ENCODE peak calls at places on chromosome 2, in seven cellular contexts. One of them, this sample, is unnamed. For H3K27me3, the result is how much of the 10 kb centered on the place peaks cover.

GRCh38 chr2:24720310-24720709 is 72.9 kb downstream of the PTRHD1 start:
- DNase-seq in cardiac muscle cell: no peak
- DNase-seq in upper lobe of right lung: no peak
- DNase-seq in aorta: no peak
- DNase-seq in small intestine: no peak
- DNase-seq in DND-41: no peak
- DNase-seq in K562: no peak
- DNase-seq in this sample: no peak

GRCh38 chr2:171316220-171316619 is 117.6 kb downstream of the METTL8 start:
- DNase-seq in cardiac muscle cell: no peak
- DNase-seq in aorta: no peak
- DNase-seq in upper lobe of right lung: no peak
- DNase-seq in DND-41: no peak
- DNase-seq in small intestine: no peak
- DNase-seq in K562: no peak
- DNase-seq in this sample: no peak

GRCh38 chr2:38959938-38960608 is 70.4 kb downstream of the ARHGEF33 start:
- DNase-seq in cardiac muscle cell: peak
- DNase-seq in DND-41: no peak
- DNase-seq in upper lobe of right lung: peak
- DNase-seq in small intestine: peak
- DNase-seq in aorta: peak
- DNase-seq in K562: no peak
- DNase-seq in this sample: peak

GRCh38 chr2:173028141-173028540 is 47.5 kb upstream of the MAP3K20 start:
- DNase-seq in small intestine: no peak
- DNase-seq in aorta: no peak
- DNase-seq in DND-41: no peak
- DNase-seq in cardiac muscle cell: peak
- DNase-seq in upper lobe of right lung: no peak
- DNase-seq in K562: no peak
- DNase-seq in this sample: no peak

GRCh38 chr2:96163768-96164429 is 18.7 kb upstream of the DUSP2 start:
- DNase-seq in upper lobe of right lung: no peak
- DNase-seq in K562: no peak
- DNase-seq in cardiac muscle cell: no peak
- DNase-seq in small intestine: peak
- DNase-seq in DND-41: peak
- DNase-seq in aorta: no peak
- DNase-seq in this sample: no peak

GRCh38 chr2:97849881-97850540 is 136.6 kb downstream of the ZAP70 start:
- DNase-seq in aorta: no peak
- DNase-seq in small intestine: no peak
- DNase-seq in DND-41: no peak
- DNase-seq in K562: peak
- DNase-seq in upper lobe of right lung: no peak
- DNase-seq in cardiac muscle cell: no peak
- DNase-seq in this sample: no peak

GRCh38 chr2:173652311-173652710 is 297.6 kb downstream of the CDCA7 start:
- DNase-seq in cardiac muscle cell: no peak
- DNase-seq in upper lobe of right lung: no peak
- DNase-seq in K562: no peak
- DNase-seq in DND-41: no peak
- DNase-seq in aorta: no peak
- DNase-seq in small intestine: no peak
- DNase-seq in this sample: no peak

GRCh38 chr2:107607054-107607453 is 219.6 kb upstream of the RGPD4 start:
- DNase-seq in cardiac muscle cell: no peak
- DNase-seq in K562: no peak
- DNase-seq in upper lobe of right lung: no peak
- DNase-seq in aorta: no peak
- DNase-seq in DND-41: no peak
- DNase-seq in small intestine: no peak
- DNase-seq in this sample: no peak

GRCh38 chr2:182055993-182056392 is 70.3 kb downstream of the PPP1R1C start:
- DNase-seq in DND-41: no peak
- DNase-seq in aorta: no peak
- DNase-seq in upper lobe of right lung: no peak
- DNase-seq in K562: no peak
- DNase-seq in cardiac muscle cell: peak
- DNase-seq in small intestine: no peak
- DNase-seq in this sample: no peak

GRCh38 chr2:181546086-181546485 is 88.9 kb downstream of the ITGA4 start:
- DNase-seq in DND-41: no peak
- DNase-seq in K562: no peak
- DNase-seq in aorta: no peak
- DNase-seq in cardiac muscle cell: no peak
- DNase-seq in small intestine: no peak
- DNase-seq in upper lobe of right lung: no peak
- DNase-seq in this sample: no peak

GRCh38 chr2:223744580-223744979 is 92.8 kb downstream of the AP1S3 start:
- DNase-seq in cardiac muscle cell: peak
- DNase-seq in K562: peak
- DNase-seq in small intestine: no peak
- DNase-seq in DND-41: no peak
- DNase-seq in upper lobe of right lung: no peak
- DNase-seq in aorta: no peak
- DNase-seq in this sample: no peak

GRCh38 chr2:160205511-160205910 is 5.4 kb upstream of the ITGB6 start:
- DNase-seq in K562: no peak
- DNase-seq in small intestine: peak
- DNase-seq in DND-41: peak
- DNase-seq in aorta: peak
- DNase-seq in upper lobe of right lung: peak
- DNase-seq in cardiac muscle cell: no peak
- DNase-seq in this sample: peak

GRCh38 chr2:39954346-39954745 is 175.3 kb upstream of the THUMPD2 start:
- DNase-seq in cardiac muscle cell: no peak
- DNase-seq in K562: no peak
- DNase-seq in DND-41: no peak
- DNase-seq in upper lobe of right lung: no peak
- DNase-seq in aorta: no peak
- DNase-seq in small intestine: no peak
- DNase-seq in this sample: no peak

GRCh38 chr2:26691881-26692813 is at the start of gene KCNK3:
- DNase-seq in cardiac muscle cell: peak
- DNase-seq in K562: peak
- DNase-seq in small intestine: peak
- DNase-seq in upper lobe of right lung: peak
- DNase-seq in DND-41: no peak
- DNase-seq in aorta: peak
- DNase-seq in this sample: peak

GRCh38 chr2:64654063-64654811 is 524 bp upstream of the SERTAD2 start:
- DNase-seq in cardiac muscle cell: peak
- DNase-seq in DND-41: peak
- DNase-seq in small intestine: peak
- DNase-seq in upper lobe of right lung: peak
- DNase-seq in aorta: peak
- DNase-seq in K562: peak
- DNase-seq in this sample: peak

GRCh38 chr2:51734115-51734514 is 702.2 kb upstream of the NRXN1 start:
- DNase-seq in aorta: no peak
- DNase-seq in DND-41: no peak
- DNase-seq in cardiac muscle cell: no peak
- DNase-seq in K562: no peak
- DNase-seq in upper lobe of right lung: no peak
- DNase-seq in small intestine: no peak
- DNase-seq in this sample: no peak

GRCh38 chr2:63048367-63049171 is 2.1 kb upstream of the OTX1 start:
- DNase-seq in K562: no peak
- DNase-seq in DND-41: no peak
- DNase-seq in aorta: no peak
- DNase-seq in cardiac muscle cell: no peak
- DNase-seq in upper lobe of right lung: no peak
- DNase-seq in small intestine: no peak
- DNase-seq in this sample: no peak

GRCh38 chr2:228545749-228546148 is 364.3 kb upstream of the SPHKAP start:
- DNase-seq in small intestine: no peak
- DNase-seq in DND-41: no peak
- DNase-seq in aorta: no peak
- DNase-seq in cardiac muscle cell: peak
- DNase-seq in upper lobe of right lung: no peak
- DNase-seq in K562: no peak
- DNase-seq in this sample: no peak

GRCh38 chr2:152063325-152063924 is 35.4 kb downstream of the CACNB4 start:
- DNase-seq in aorta: no peak
- DNase-seq in cardiac muscle cell: no peak
- DNase-seq in K562: no peak
- DNase-seq in small intestine: no peak
- DNase-seq in upper lobe of right lung: no peak
- DNase-seq in DND-41: no peak
- DNase-seq in this sample: no peak

GRCh38 chr2:206989306-206989705 is 50.0 kb downstream of the CPO start:
- DNase-seq in aorta: peak
- DNase-seq in small intestine: peak
- DNase-seq in cardiac muscle cell: peak
- DNase-seq in K562: peak
- DNase-seq in upper lobe of right lung: peak
- DNase-seq in DND-41: peak
- DNase-seq in this sample: no peak

GRCh38 chr2:160227252-160227651 is 27.2 kb upstream of the ITGB6 start:
- DNase-seq in small intestine: peak
- DNase-seq in K562: no peak
- DNase-seq in aorta: no peak
- DNase-seq in cardiac muscle cell: no peak
- DNase-seq in DND-41: no peak
- DNase-seq in upper lobe of right lung: no peak
- DNase-seq in this sample: no peak

GRCh38 chr2:19362094-19362649 is 3.7 kb upstream of the OSR1 start:
- DNase-seq in small intestine: peak
- DNase-seq in DND-41: peak
- DNase-seq in aorta: no peak
- DNase-seq in upper lobe of right lung: no peak
- DNase-seq in K562: no peak
- DNase-seq in cardiac muscle cell: no peak
- DNase-seq in this sample: no peak

GRCh38 chr2:19360266-19360665 is 1.8 kb upstream of the OSR1 start:
- DNase-seq in K562: no peak
- DNase-seq in DND-41: no peak
- DNase-seq in cardiac muscle cell: no peak
- DNase-seq in aorta: no peak
- DNase-seq in small intestine: no peak
- DNase-seq in upper lobe of right lung: no peak
- DNase-seq in this sample: no peak

GRCh38 chr2:19362652-19363473 is 4.4 kb upstream of the OSR1 start:
- DNase-seq in DND-41: peak
- DNase-seq in K562: peak
- DNase-seq in cardiac muscle cell: peak
- DNase-seq in small intestine: peak
- DNase-seq in upper lobe of right lung: peak
- DNase-seq in aorta: peak
- DNase-seq in this sample: peak

GRCh38 chr2:19360881-19361321 is 2.5 kb upstream of the OSR1 start:
- DNase-seq in upper lobe of right lung: no peak
- DNase-seq in cardiac muscle cell: no peak
- DNase-seq in DND-41: no peak
- DNase-seq in aorta: no peak
- DNase-seq in small intestine: no peak
- DNase-seq in K562: no peak
- DNase-seq in this sample: no peak

GRCh38 chr2:19361325-19361990 is 3.0 kb upstream of the OSR1 start:
- DNase-seq in DND-41: no peak
- DNase-seq in small intestine: peak
- DNase-seq in K562: no peak
- DNase-seq in aorta: no peak
- DNase-seq in cardiac muscle cell: no peak
- DNase-seq in upper lobe of right lung: no peak
- DNase-seq in this sample: no peak
- H3K27me3 ChIP-seq in DND-41: under half
- H3K27me3 ChIP-seq in small intestine: under half
- H3K27me3 ChIP-seq in K562: half or more
- H3K27me3 ChIP-seq in aorta: under half
- H3K27me3 ChIP-seq in cardiac muscle cell: half or more
- H3K27me3 ChIP-seq in upper lobe of right lung: half or more
- H3K27me3 ChIP-seq in this sample: under half

DNA sequence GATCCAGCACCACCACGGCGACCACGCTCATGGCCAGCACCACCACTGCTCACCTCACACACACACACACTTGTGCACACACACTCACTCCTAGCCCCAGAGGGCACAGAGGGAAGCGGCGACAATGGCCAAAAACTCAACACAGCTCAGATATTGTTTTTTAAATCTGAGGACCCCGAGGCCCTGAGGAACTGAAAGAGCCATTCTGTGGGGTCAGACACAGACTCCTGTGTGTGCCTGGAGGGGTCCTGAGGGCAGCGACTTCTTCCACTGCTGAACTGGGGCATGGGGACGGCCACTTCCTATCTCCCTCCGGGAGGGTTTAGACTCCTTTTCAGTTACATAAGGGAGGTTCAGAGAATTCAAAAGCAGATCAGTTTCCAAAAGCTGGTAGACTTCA is 116.6 kb upstream of the PXDN start:
- DNase-seq in DND-41: no peak
- DNase-seq in small intestine: no peak
- DNase-seq in aorta: no peak
- DNase-seq in upper lobe of right lung: peak
- DNase-seq in cardiac muscle cell: no peak
- DNase-seq in K562: no peak
- DNase-seq in this sample: no peak
- H3K27me3 ChIP-seq in DND-41: under half
- H3K27me3 ChIP-seq in small intestine: under half
- H3K27me3 ChIP-seq in aorta: under half
- H3K27me3 ChIP-seq in upper lobe of right lung: under half
- H3K27me3 ChIP-seq in cardiac muscle cell: under half
- H3K27me3 ChIP-seq in K562: under half
- H3K27me3 ChIP-seq in this sample: under half

GRCh38 chr2:240999001-240999791 is 778 bp downstream of the SNED1 start:
- DNase-seq in K562: no peak
- DNase-seq in cardiac muscle cell: peak
- DNase-seq in DND-41: no peak
- DNase-seq in aorta: no peak
- DNase-seq in upper lobe of right lung: peak
- DNase-seq in small intestine: no peak
- DNase-seq in this sample: peak
- H3K27me3 ChIP-seq in K562: under half
- H3K27me3 ChIP-seq in cardiac muscle cell: under half
- H3K27me3 ChIP-seq in DND-41: under half
- H3K27me3 ChIP-seq in aorta: under half
- H3K27me3 ChIP-seq in upper lobe of right lung: under half
- H3K27me3 ChIP-seq in small intestine: under half
- H3K27me3 ChIP-seq in this sample: under half

DNA sequence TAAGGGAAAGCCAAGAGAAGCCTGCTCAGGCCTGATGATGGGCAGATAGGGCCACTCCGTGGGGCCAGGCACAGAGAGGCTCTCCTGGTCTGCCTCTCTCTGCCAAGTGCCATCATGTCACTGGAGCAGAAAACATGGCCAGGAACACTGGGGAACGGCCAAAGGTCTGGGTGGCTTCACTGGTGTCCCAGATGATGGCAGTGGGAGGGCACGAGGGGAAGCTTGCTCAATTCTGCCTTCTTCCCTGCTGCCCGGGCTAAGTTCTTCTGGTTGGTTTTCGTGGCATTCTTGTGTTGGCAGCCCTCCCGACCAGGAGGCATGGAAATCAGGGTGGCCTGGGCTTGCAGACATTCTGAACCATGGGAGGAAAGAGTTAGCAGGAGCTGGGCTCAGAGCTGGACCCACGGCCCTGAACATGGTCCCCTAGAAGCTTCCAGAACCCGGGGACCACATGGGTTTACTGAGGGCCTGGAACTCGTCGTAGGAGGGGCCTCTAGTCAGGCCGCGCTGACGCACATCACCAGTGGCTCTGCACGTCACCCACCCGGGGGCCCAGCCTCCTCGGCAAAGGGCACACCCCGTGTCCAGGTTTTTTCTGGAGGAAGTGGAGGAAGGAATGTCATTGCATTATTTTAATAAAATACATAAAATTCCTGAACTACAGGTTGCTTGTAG is 250.8 kb downstream of the KLHL29 start:
- DNase-seq in small intestine: no peak
- DNase-seq in aorta: no peak
- DNase-seq in upper lobe of right lung: no peak
- DNase-seq in cardiac muscle cell: no peak
- DNase-seq in DND-41: no peak
- DNase-seq in K562: no peak
- DNase-seq in this sample: no peak
- H3K27me3 ChIP-seq in small intestine: under half
- H3K27me3 ChIP-seq in aorta: under half
- H3K27me3 ChIP-seq in upper lobe of right lung: under half
- H3K27me3 ChIP-seq in cardiac muscle cell: under half
- H3K27me3 ChIP-seq in DND-41: under half
- H3K27me3 ChIP-seq in K562: half or more
- H3K27me3 ChIP-seq in this sample: under half

This sample was measured in prostate gland.